ENCODE peak calls at places on chromosome 17, in seven cellular contexts. One of them, this sample, is unnamed.
A peak's percentile ranks its signal among the peaks of the same experiment; 100 is the strongest.

GRCh38 chr17:59487161-59487873 is 78.1 kb upstream of the DHX40 start:
- DNase-seq in HuH-7: no peak
- DNase-seq in CD8-positive, alpha-beta memory T cell: no peak
- DNase-seq in stomach: no peak
- DNase-seq in ureter: no peak
- DNase-seq in AG04450: no peak
- DNase-seq in mucosa of descending colon: no peak
- DNase-seq in this sample: no peak

GRCh38 chr17:56699186-56699895 is 105.8 kb downstream of the NOG start:
- DNase-seq in mucosa of descending colon: peak; percentile 69
- DNase-seq in HuH-7: no peak
- DNase-seq in CD8-positive, alpha-beta memory T cell: no peak
- DNase-seq in stomach: peak; percentile 32
- DNase-seq in AG04450: peak; percentile 94
- DNase-seq in ureter: peak; percentile 76
- DNase-seq in this sample: peak; percentile 84

GRCh38 chr17:81514735-81515529 is 2.3 kb upstream of the ACTG1 start:
- DNase-seq in AG04450: no peak
- DNase-seq in HuH-7: no peak
- DNase-seq in mucosa of descending colon: peak; percentile 93
- DNase-seq in ureter: peak; percentile 84
- DNase-seq in stomach: peak; percentile 87
- DNase-seq in CD8-positive, alpha-beta memory T cell: peak; percentile 60
- DNase-seq in this sample: peak; percentile 74

GRCh38 chr17:2083613-2084128 is 28.8 kb downstream of the HIC1 start:
- DNase-seq in HuH-7: peak; percentile 47
- DNase-seq in mucosa of descending colon: peak; percentile 63
- DNase-seq in ureter: peak; percentile 79
- DNase-seq in stomach: no peak
- DNase-seq in AG04450: no peak
- DNase-seq in CD8-positive, alpha-beta memory T cell: no peak
- DNase-seq in this sample: no peak

GRCh38 chr17:47686276-47686635 is 7.7 kb upstream of the TBKBP1 start:
- DNase-seq in stomach: no peak
- DNase-seq in HuH-7: no peak
- DNase-seq in CD8-positive, alpha-beta memory T cell: no peak
- DNase-seq in ureter: no peak
- DNase-seq in AG04450: no peak
- DNase-seq in mucosa of descending colon: no peak
- DNase-seq in this sample: no peak

GRCh38 chr17:9900019-9900594 is 5.0 kb downstream of the RCVRN start:
- DNase-seq in AG04450: no peak
- DNase-seq in HuH-7: no peak
- DNase-seq in mucosa of descending colon: no peak
- DNase-seq in ureter: no peak
- DNase-seq in stomach: no peak
- DNase-seq in CD8-positive, alpha-beta memory T cell: no peak
- DNase-seq in this sample: no peak

GRCh38 chr17:233473-233941 is 52.1 kb upstream of the DOC2B start:
- DNase-seq in HuH-7: no peak
- DNase-seq in AG04450: no peak
- DNase-seq in CD8-positive, alpha-beta memory T cell: no peak
- DNase-seq in ureter: peak; percentile 42
- DNase-seq in stomach: peak; percentile 32
- DNase-seq in mucosa of descending colon: peak; percentile 71
- DNase-seq in this sample: no peak

GRCh38 chr17:34645636-34646035 is 66.3 kb downstream of the TMEM132E start:
- DNase-seq in CD8-positive, alpha-beta memory T cell: no peak
- DNase-seq in mucosa of descending colon: no peak
- DNase-seq in ureter: no peak
- DNase-seq in AG04450: no peak
- DNase-seq in HuH-7: no peak
- DNase-seq in stomach: no peak
- DNase-seq in this sample: no peak

GRCh38 chr17:70040336-70040735 is 34.7 kb upstream of the KCNJ16 start:
- DNase-seq in stomach: no peak
- DNase-seq in ureter: no peak
- DNase-seq in AG04450: no peak
- DNase-seq in HuH-7: no peak
- DNase-seq in CD8-positive, alpha-beta memory T cell: no peak
- DNase-seq in mucosa of descending colon: no peak
- DNase-seq in this sample: no peak

GRCh38 chr17:21001813-21002221 is 41.0 kb downstream of the USP22 start:
- DNase-seq in HuH-7: no peak
- DNase-seq in CD8-positive, alpha-beta memory T cell: no peak
- DNase-seq in stomach: no peak
- DNase-seq in mucosa of descending colon: no peak
- DNase-seq in ureter: no peak
- DNase-seq in AG04450: no peak
- DNase-seq in this sample: no peak

GRCh38 chr17:17681187-17681743 is at the start of gene RAI1:
- DNase-seq in mucosa of descending colon: peak; percentile 86
- DNase-seq in stomach: peak; percentile 81
- DNase-seq in CD8-positive, alpha-beta memory T cell: peak; percentile 76
- DNase-seq in ureter: peak; percentile 83
- DNase-seq in AG04450: peak; percentile 56
- DNase-seq in HuH-7: peak; percentile 80
- DNase-seq in this sample: no peak

GRCh38 chr17:40095944-40096791 is 4.2 kb downstream of the NR1D1 start:
- DNase-seq in mucosa of descending colon: peak; percentile 85
- DNase-seq in stomach: peak; percentile 57
- DNase-seq in ureter: no peak
- DNase-seq in HuH-7: no peak
- DNase-seq in CD8-positive, alpha-beta memory T cell: peak; percentile 96
- DNase-seq in AG04450: no peak
- DNase-seq in this sample: no peak

GRCh38 chr17:63185420-63185819 is 219.4 kb downstream of the TANC2 start:
- DNase-seq in stomach: no peak
- DNase-seq in ureter: no peak
- DNase-seq in HuH-7: no peak
- DNase-seq in CD8-positive, alpha-beta memory T cell: no peak
- DNase-seq in AG04450: no peak
- DNase-seq in mucosa of descending colon: no peak
- DNase-seq in this sample: no peak

GRCh38 chr17:78645421-78646295 is 68.5 kb upstream of the DNAH17 start:
- DNase-seq in stomach: peak; percentile 57
- DNase-seq in ureter: peak; percentile 61
- DNase-seq in HuH-7: no peak
- DNase-seq in CD8-positive, alpha-beta memory T cell: peak; percentile 33
- DNase-seq in mucosa of descending colon: peak; percentile 87
- DNase-seq in AG04450: no peak
- DNase-seq in this sample: no peak

GRCh38 chr17:40952675-40953074 is 14.1 kb downstream of the KRT39 start:
- DNase-seq in ureter: no peak
- DNase-seq in stomach: no peak
- DNase-seq in AG04450: peak; percentile 84
- DNase-seq in HuH-7: no peak
- DNase-seq in CD8-positive, alpha-beta memory T cell: no peak
- DNase-seq in mucosa of descending colon: no peak
- DNase-seq in this sample: no peak

GRCh38 chr17:47161988-47162622 is 27.0 kb downstream of the CDC27 start:
- DNase-seq in HuH-7: no peak
- DNase-seq in ureter: no peak
- DNase-seq in stomach: no peak
- DNase-seq in CD8-positive, alpha-beta memory T cell: no peak
- DNase-seq in mucosa of descending colon: no peak
- DNase-seq in AG04450: no peak
- DNase-seq in this sample: no peak

GRCh38 chr17:29048440-29049360 is 5.8 kb downstream of the PIPOX start:
- DNase-seq in CD8-positive, alpha-beta memory T cell: no peak
- DNase-seq in HuH-7: no peak
- DNase-seq in AG04450: no peak
- DNase-seq in mucosa of descending colon: no peak
- DNase-seq in ureter: no peak
- DNase-seq in stomach: no peak
- DNase-seq in this sample: no peak

GRCh38 chr17:72677108-72677507 is 415.4 kb downstream of the SLC39A11 start:
- DNase-seq in HuH-7: no peak
- DNase-seq in stomach: no peak
- DNase-seq in ureter: no peak
- DNase-seq in mucosa of descending colon: no peak
- DNase-seq in CD8-positive, alpha-beta memory T cell: no peak
- DNase-seq in AG04450: no peak
- DNase-seq in this sample: no peak

GRCh38 chr17:18143044-18143936 is 34.7 kb downstream of the MYO15A start:
- DNase-seq in stomach: no peak
- DNase-seq in AG04450: no peak
- DNase-seq in CD8-positive, alpha-beta memory T cell: no peak
- DNase-seq in ureter: no peak
- DNase-seq in HuH-7: peak; percentile 74
- DNase-seq in mucosa of descending colon: no peak
- DNase-seq in this sample: no peak

GRCh38 chr17:48494335-48494734 is 36.5 kb downstream of the HOXB1 start:
- DNase-seq in HuH-7: no peak
- DNase-seq in stomach: no peak
- DNase-seq in CD8-positive, alpha-beta memory T cell: no peak
- DNase-seq in ureter: no peak
- DNase-seq in mucosa of descending colon: no peak
- DNase-seq in AG04450: no peak
- DNase-seq in this sample: no peak

GRCh38 chr17:12180644-12181261 is 160.1 kb downstream of the MAP2K4 start:
- DNase-seq in AG04450: peak; percentile 53
- DNase-seq in mucosa of descending colon: no peak
- DNase-seq in HuH-7: peak; percentile 34
- DNase-seq in CD8-positive, alpha-beta memory T cell: no peak
- DNase-seq in ureter: peak; percentile 48
- DNase-seq in stomach: no peak
- DNase-seq in this sample: peak; percentile 64

GRCh38 chr17:8490256-8491023 is 54.8 kb downstream of the NDEL1 start:
- DNase-seq in CD8-positive, alpha-beta memory T cell: no peak
- DNase-seq in mucosa of descending colon: no peak
- DNase-seq in stomach: no peak
- DNase-seq in AG04450: no peak
- DNase-seq in ureter: no peak
- DNase-seq in HuH-7: no peak
- DNase-seq in this sample: no peak

GRCh38 chr17:81060416-81060815 is 25.5 kb downstream of the BAIAP2 start:
- DNase-seq in ureter: no peak
- DNase-seq in stomach: no peak
- DNase-seq in HuH-7: no peak
- DNase-seq in AG04450: no peak
- DNase-seq in mucosa of descending colon: no peak
- DNase-seq in CD8-positive, alpha-beta memory T cell: no peak
- DNase-seq in this sample: no peak

GRCh38 chr17:80791758-80792284 is 199.8 kb upstream of the CHMP6 start:
- DNase-seq in ureter: peak; percentile 69
- DNase-seq in AG04450: peak; percentile 89
- DNase-seq in HuH-7: no peak
- DNase-seq in stomach: peak; percentile 41
- DNase-seq in CD8-positive, alpha-beta memory T cell: no peak
- DNase-seq in mucosa of descending colon: no peak
- DNase-seq in this sample: peak; percentile 48

GRCh38 chr17:42639484-42640474 is 19.3 kb upstream of the TUBG2 start:
- DNase-seq in AG04450: no peak
- DNase-seq in HuH-7: no peak
- DNase-seq in CD8-positive, alpha-beta memory T cell: no peak
- DNase-seq in stomach: no peak
- DNase-seq in mucosa of descending colon: no peak
- DNase-seq in ureter: no peak
- DNase-seq in this sample: no peak

GRCh38 chr17:10737168-10737622 is 7.4 kb upstream of the TMEM220 start:
- DNase-seq in ureter: peak; percentile 83
- DNase-seq in stomach: peak; percentile 95
- DNase-seq in HuH-7: peak; percentile 46
- DNase-seq in AG04450: peak; percentile 24
- DNase-seq in CD8-positive, alpha-beta memory T cell: no peak
- DNase-seq in mucosa of descending colon: peak; percentile 84
- DNase-seq in this sample: peak; percentile 58

GRCh38 chr17:34382586-34383224 is 19.7 kb upstream of the CCL1 start:
- DNase-seq in stomach: no peak
- DNase-seq in HuH-7: no peak
- DNase-seq in CD8-positive, alpha-beta memory T cell: no peak
- DNase-seq in mucosa of descending colon: no peak
- DNase-seq in ureter: no peak
- DNase-seq in AG04450: no peak
- DNase-seq in this sample: no peak

GRCh38 chr17:43324205-43324893 is 74.4 kb upstream of the ARL4D start:
- DNase-seq in HuH-7: no peak
- DNase-seq in AG04450: no peak
- DNase-seq in stomach: no peak
- DNase-seq in ureter: no peak
- DNase-seq in mucosa of descending colon: no peak
- DNase-seq in CD8-positive, alpha-beta memory T cell: no peak
- DNase-seq in this sample: peak; percentile 62

GRCh38 chr17:78970834-78971763 is 8.6 kb downstream of the LGALS3BP start:
- DNase-seq in HuH-7: peak; percentile 95
- DNase-seq in AG04450: peak; percentile 37
- DNase-seq in ureter: peak; percentile 85
- DNase-seq in CD8-positive, alpha-beta memory T cell: peak; percentile 45
- DNase-seq in stomach: peak; percentile 86
- DNase-seq in mucosa of descending colon: no peak
- DNase-seq in this sample: peak; percentile 86

GRCh38 chr17:63843387-63844292 is 1.2 kb upstream of the SMARCD2 start:
- DNase-seq in AG04450: peak; percentile 44
- DNase-seq in mucosa of descending colon: peak; percentile 71
- DNase-seq in ureter: peak; percentile 64
- DNase-seq in CD8-positive, alpha-beta memory T cell: peak; percentile 32
- DNase-seq in HuH-7: no peak
- DNase-seq in stomach: peak; percentile 41
- DNase-seq in this sample: peak; percentile 27

GRCh38 chr17:37187262-37187661 is 188.5 kb upstream of the C17orf78 start:
- DNase-seq in stomach: no peak
- DNase-seq in AG04450: no peak
- DNase-seq in mucosa of descending colon: no peak
- DNase-seq in HuH-7: no peak
- DNase-seq in CD8-positive, alpha-beta memory T cell: no peak
- DNase-seq in ureter: no peak
- DNase-seq in this sample: no peak

GRCh38 chr17:43411820-43412529 is 13.2 kb downstream of the ARL4D start:
- DNase-seq in stomach: no peak
- DNase-seq in CD8-positive, alpha-beta memory T cell: no peak
- DNase-seq in HuH-7: no peak
- DNase-seq in mucosa of descending colon: no peak
- DNase-seq in AG04450: no peak
- DNase-seq in ureter: no peak
- DNase-seq in this sample: no peak

GRCh38 chr17:5209396-5209795 is 17.7 kb upstream of the ZNF594 start:
- DNase-seq in AG04450: no peak
- DNase-seq in stomach: no peak
- DNase-seq in CD8-positive, alpha-beta memory T cell: no peak
- DNase-seq in ureter: no peak
- DNase-seq in HuH-7: no peak
- DNase-seq in mucosa of descending colon: no peak
- DNase-seq in this sample: no peak

GRCh38 chr17:32007463-32008298 is 498 bp downstream of the LRRC37B start:
- DNase-seq in mucosa of descending colon: peak; percentile 58
- DNase-seq in HuH-7: peak; percentile 43
- DNase-seq in stomach: no peak
- DNase-seq in AG04450: no peak
- DNase-seq in ureter: peak; percentile 51
- DNase-seq in CD8-positive, alpha-beta memory T cell: peak; percentile 31
- DNase-seq in this sample: peak; percentile 38